ENCODE peak calls at places on chromosomes 6 and 20, in five cellular contexts. V, D, C, E and G are unnamed samples.
A peak's percentile ranks its signal among the peaks of the same experiment; 100 is the strongest.

GRCh38 chr6:122008105-122009100 is 391.0 kb upstream of the HSF2 start:
- DNase-seq in V (no peak), D (no peak), C (peak; percentile 31), E (no peak), G (no peak)

GRCh38 chr20:6765469-6766058 is 1.9 kb upstream of the BMP2 start:
- DNase-seq in V (peak; percentile 34), D (no peak), C (peak; percentile 46), E (no peak), G (peak; percentile 28)

GRCh38 chr6:168032383-168032760 is 34.9 kb downstream of the KIF25 start:
- DNase-seq in V (peak; percentile 59), D (no peak), C (peak; percentile 35), E (peak; percentile 23), G (peak; percentile 46)

GRCh38 chr6:83518946-83519489 is 6.7 kb downstream of the PRSS35 start:
- DNase-seq in V (no peak), D (no peak), C (peak; percentile 29), E (no peak), G (no peak)

GRCh38 chr6:7811441-7811840 is 85.5 kb downstream of the BMP6 start:
- DNase-seq in V (no peak), D (no peak), C (no peak), E (no peak), G (no peak)

GRCh38 chr6:56482525-56482924 is 160.2 kb downstream of the DST start:
- DNase-seq in V (no peak), D (no peak), C (no peak), E (no peak), G (no peak)

GRCh38 chr6:84625510-84625909 is 138.9 kb downstream of the TBX18 start:
- DNase-seq in V (no peak), D (no peak), C (no peak), E (no peak), G (no peak)

GRCh38 chr6:4615891-4616290 is 160.3 kb upstream of the CDYL start:
- DNase-seq in V (no peak), D (no peak), C (no peak), E (no peak), G (no peak)

GRCh38 chr6:20699402-20699801 is 165.1 kb downstream of the CDKAL1 start:
- DNase-seq in V (no peak), D (no peak), C (no peak), E (no peak), G (no peak)

GRCh38 chr6:25692472-25692871 is 40.5 kb downstream of the SCGN start:
- DNase-seq in V (no peak), D (no peak), C (peak; percentile 66), E (no peak), G (no peak)

GRCh38 chr6:148885154-148885870 is 138.5 kb downstream of the UST start:
- DNase-seq in V (peak; percentile 70), D (no peak), C (no peak), E (no peak), G (no peak)

GRCh38 chr20:46243707-46244628 is 64.3 kb downstream of the CDH22 start:
- DNase-seq in V (no peak), D (no peak), C (no peak), E (no peak), G (no peak)

GRCh38 chr6:782141-782540 is 89.2 kb upstream of the EXOC2 start:
- DNase-seq in V (no peak), D (no peak), C (no peak), E (no peak), G (no peak)

GRCh38 chr6:28775052-28775376 is 148.8 kb downstream of the TRIM27 start:
- DNase-seq in V (no peak), D (no peak), C (no peak), E (no peak), G (no peak)

GRCh38 chr6:168165373-168165772 is 86.4 kb upstream of the FRMD1 start:
- DNase-seq in V (no peak), D (no peak), C (no peak), E (no peak), G (no peak)

GRCh38 chr20:54479138-54479906 is 3.9 kb downstream of the DOK5 start:
- DNase-seq in V (no peak), D (no peak), C (peak; percentile 73), E (no peak), G (no peak)

GRCh38 chr6:95576621-95577316 is 566 bp upstream of the MANEA start:
- DNase-seq in V (no peak), D (no peak), C (no peak), E (no peak), G (no peak)

GRCh38 chr6:32120573-32121059 is 7.4 kb downstream of the ATF6B start:
- DNase-seq in V (no peak), D (no peak), C (no peak), E (no peak), G (no peak)

GRCh38 chr6:11368760-11369159 is 136.3 kb upstream of the NEDD9 start:
- DNase-seq in V (no peak), D (no peak), C (no peak), E (no peak), G (no peak)

GRCh38 chr6:25312034-25312620 is 33.0 kb downstream of the CARMIL1 start:
- DNase-seq in V (no peak), D (no peak), C (no peak), E (no peak), G (peak; percentile 79)

GRCh38 chr20:35116258-35116657 is 23.7 kb upstream of the TRPC4AP start:
- DNase-seq in V (no peak), D (no peak), C (no peak), E (no peak), G (no peak)

GRCh38 chr20:35115606-35116005 is 23.0 kb upstream of the TRPC4AP start:
- DNase-seq in V (no peak), D (no peak), C (no peak), E (no peak), G (no peak)

GRCh38 chr20:35117629-35118028 is 25.0 kb upstream of the TRPC4AP start:
- DNase-seq in V (no peak), D (no peak), C (no peak), E (no peak), G (no peak)

GRCh38 chr20:35120012-35120701 is 27.0 kb downstream of the EDEM2 start:
- DNase-seq in V (peak; percentile 32), D (no peak), C (no peak), E (no peak), G (peak; percentile 16)

DNA sequence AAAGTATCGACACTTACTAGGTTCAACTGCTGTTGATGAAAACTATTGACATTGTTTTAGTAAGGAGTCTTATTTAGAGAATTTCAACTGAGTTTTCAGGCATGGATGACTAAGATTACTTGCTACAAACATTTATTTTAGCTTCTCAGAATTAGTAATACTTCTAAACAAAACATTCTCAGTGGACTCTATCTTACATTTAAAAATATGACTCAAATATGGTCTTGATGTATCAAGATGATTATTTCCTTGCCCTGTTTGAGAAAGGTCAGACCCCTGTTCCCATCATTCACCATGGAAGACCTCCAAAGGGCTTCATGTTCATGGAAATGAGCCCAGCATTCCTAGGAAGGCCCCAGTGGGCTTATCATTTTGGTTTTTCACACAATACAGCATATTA is 24.5 kb upstream of the TRPC4AP start:
- DNase-seq in V (no peak), D (no peak), C (no peak), E (no peak), G (no peak)
- H3K4me3 ChIP-seq in V (no peak overlapping the region), D (no peak overlapping the region), C (no peak overlapping the region), E (no peak overlapping the region), G (no peak overlapping the region)

GRCh38 chr20:15905661-15906060 is 667.6 kb downstream of the KIF16B start:
- DNase-seq in V (no peak), D (no peak), C (no peak), E (no peak), G (no peak)

GRCh38 chr20:15900443-15900842 is 672.8 kb downstream of the KIF16B start:
- DNase-seq in V (no peak), D (no peak), C (no peak), E (no peak), G (no peak)

GRCh38 chr20:15899972-15900371 is 673.3 kb downstream of the KIF16B start:
- DNase-seq in V (no peak), D (no peak), C (no peak), E (no peak), G (no peak)

DNA sequence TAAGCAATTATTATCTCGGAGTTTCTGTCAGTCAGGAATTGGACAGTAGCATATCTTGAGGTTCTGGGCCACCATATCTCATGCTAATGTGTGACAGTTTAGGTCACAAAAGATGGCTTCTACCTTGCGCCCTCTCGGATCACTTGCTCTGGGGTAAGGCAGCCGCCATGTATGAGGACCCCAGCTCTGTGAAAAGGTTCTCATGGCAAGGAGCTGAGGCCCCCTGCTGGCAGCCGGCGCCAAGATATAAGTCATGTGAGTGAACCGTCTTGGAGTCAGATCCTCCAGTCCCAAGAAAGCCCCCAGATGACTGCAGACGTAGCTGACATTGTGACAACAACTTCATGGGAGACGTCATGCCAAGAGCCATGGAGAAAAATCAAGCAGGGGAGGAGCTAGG is 670.8 kb downstream of the KIF16B start:
- DNase-seq in V (no peak), D (peak; percentile 29), C (peak; percentile 29), E (no peak), G (no peak)
- TF ChIP-seq CTCF in V (peak; percentile 10), D (no peak), C (peak; percentile 34), E (no peak), G (no peak)

DNA sequence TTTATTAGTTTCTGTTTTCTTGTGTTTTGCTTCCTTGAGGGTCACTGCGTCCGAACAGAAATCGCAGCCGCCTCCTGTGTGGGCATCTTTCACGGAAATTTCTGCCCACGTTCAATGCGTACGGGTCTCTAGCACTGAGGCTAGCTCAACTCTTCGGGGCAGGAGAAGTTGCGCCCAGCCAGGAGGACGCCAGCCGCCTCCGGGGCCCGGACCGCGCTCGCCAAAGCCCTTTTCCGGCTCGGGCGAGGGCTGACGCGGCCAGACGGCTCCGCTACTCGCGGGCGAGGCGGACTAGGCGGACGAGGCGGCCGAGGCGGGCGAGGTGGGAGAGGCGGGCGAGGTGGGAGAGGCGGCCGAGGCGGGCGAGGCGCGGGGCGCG is 845 bp downstream of the TFAP2B start:
- DNase-seq in V (no peak), D (peak; percentile 84), C (peak; percentile 77), E (no peak), G (no peak)
- H3K4me3 ChIP-seq in V (no peak overlapping the region), D (no peak overlapping the region), C (peak overlapping the region; percentile 39), E (peak overlapping the region; percentile 62), G (no peak overlapping the region)

DNA sequence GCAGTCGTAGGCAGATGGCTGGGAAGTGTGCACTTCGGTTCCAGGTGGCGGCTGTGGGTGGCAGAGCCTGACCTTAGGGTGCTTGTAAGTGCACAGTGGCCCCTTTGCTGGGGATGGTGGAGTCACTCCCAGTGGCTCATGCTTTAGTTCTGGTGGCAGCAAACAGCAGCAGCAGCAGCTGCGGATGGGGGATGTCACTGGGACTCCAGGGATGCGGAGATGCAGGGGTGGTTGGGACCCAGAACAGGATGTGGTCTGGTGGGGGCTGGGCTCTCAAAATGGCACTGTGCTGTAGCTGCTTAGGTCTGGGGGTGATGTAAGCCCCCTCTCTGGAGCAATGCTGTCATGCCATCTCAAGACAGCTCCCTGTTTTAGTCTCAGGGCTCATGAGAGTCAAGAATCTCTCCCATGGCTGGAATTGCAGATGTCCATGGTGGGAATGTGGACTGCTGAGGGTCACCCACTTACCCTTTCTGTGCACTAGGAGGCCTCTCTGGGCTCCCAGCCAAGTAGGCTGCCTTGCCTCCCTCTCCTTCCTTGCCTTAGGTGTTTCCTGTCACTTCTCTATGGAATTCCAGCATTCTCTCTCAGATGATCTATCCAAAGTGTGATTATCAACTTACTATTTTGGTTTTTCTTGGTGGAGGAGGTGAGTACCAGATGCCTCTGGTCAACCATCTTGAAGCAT is 146.7 kb upstream of the SLC22A23 start:
- DNase-seq in V (no peak), D (no peak), C (no peak), E (no peak), G (no peak)
- TF ChIP-seq CTCF in V (no peak), D (no peak), C (no peak), E (no peak), G (peak; percentile 8)